ENCODE peak calls at places on chromosomes 6 and 20, in ten cellular contexts. R is SW480; S is H7; D is ascending aorta; M is type B pancreatic cell; J is effector CD8-positive, alpha-beta T cell; L is HCEC 1CT; O is central memory CD4-positive, alpha-beta T cell; E is hepatocyte; F is stimulated activated CD4-positive, alpha-beta T cell treated with anti-CD3 and anti-CD28 coated beads, Interleukin-2, amount 100 ng/mL, for 48 hours. W is an unnamed sample.

GRCh38 chr20:37807901-37808751 is 94.8 kb upstream of the VSTM2L start:
- DNase-seq in R (no peak), L (no peak), E (no peak), M (no peak), J (no peak), F (no peak), D (no peak), O (no peak), S (no peak), W (no peak)

GRCh38 chr6:6712258-6712978 is 123.9 kb downstream of the LY86 start:
- DNase-seq in O (no peak), S (no peak), L (peak; percentile 44), M (no peak), E (peak; percentile 76), J (no peak), F (no peak), R (peak; percentile 76), D (no peak), W (peak; percentile 60)

GRCh38 chr6:158911746-158912158 is 88.2 kb downstream of the RSPH3 start:
- DNase-seq in J (no peak), E (no peak), M (no peak), D (no peak), F (no peak), R (peak; percentile 47), S (no peak), O (peak; percentile 29), L (no peak), W (peak; percentile 36)

GRCh38 chr6:31042801-31043200 is 32.5 kb downstream of the MUC22 start:
- DNase-seq in O (peak; percentile 7), L (peak; percentile 41), S (peak; percentile 81), F (peak; percentile 7), R (no peak), D (no peak), E (peak; percentile 59), J (no peak), M (no peak), W (peak; percentile 77)

GRCh38 chr20:45798935-45799642 is 7.3 kb downstream of the DNTTIP1 start:
- DNase-seq in D (no peak), J (peak; percentile 24), E (peak; percentile 79), R (peak; percentile 69), M (no peak), L (peak; percentile 43), S (peak; percentile 81), F (peak; percentile 55), O (peak; percentile 60), W (peak; percentile 86)

GRCh38 chr6:1591926-1592325 is 17.8 kb upstream of the FOXC1 start:
- DNase-seq in R (no peak), S (no peak), O (no peak), F (no peak), E (no peak), D (no peak), L (no peak), J (no peak), M (peak; percentile 36), W (no peak)

GRCh38 chr6:125169058-125169457 is 15.5 kb downstream of the TPD52L1 start:
- DNase-seq in E (no peak), O (no peak), M (no peak), S (no peak), R (no peak), J (no peak), F (no peak), D (no peak), L (peak; percentile 20), W (no peak)

GRCh38 chr6:25172819-25173218 is 106.4 kb upstream of the CARMIL1 start:
- DNase-seq in J (no peak), S (no peak), D (no peak), F (no peak), L (peak; percentile 95), E (no peak), M (no peak), R (peak; percentile 53), O (no peak), W (no peak)

GRCh38 chr6:33592595-33593413 is 12.7 kb upstream of the BAK1 start:
- DNase-seq in M (no peak), F (no peak), E (peak; percentile 71), O (peak; percentile 44), S (peak; percentile 95), J (peak; percentile 40), D (no peak), L (no peak), R (peak; percentile 57), W (no peak)

GRCh38 chr20:32528291-32528891 is 56.7 kb downstream of the NOL4L start:
- DNase-seq in D (no peak), F (no peak), O (no peak), S (peak; percentile 74), E (no peak), L (no peak), M (no peak), J (no peak), R (no peak), W (no peak)

GRCh38 chr6:14002176-14002947 is 77.6 kb downstream of the RNF182 start:
- DNase-seq in L (no peak), E (no peak), O (no peak), S (peak; percentile 54), R (no peak), D (no peak), M (no peak), J (no peak), F (no peak), W (no peak)

GRCh38 chr20:44646023-44646640 is 5.4 kb downstream of the ADA start:
- DNase-seq in J (no peak), L (peak; percentile 3), S (peak; percentile 57), O (peak; percentile 33), F (no peak), M (no peak), R (no peak), D (no peak), E (no peak), W (no peak)

GRCh38 chr20:63491078-63491477 is 7.8 kb downstream of the EEF1A2 start:
- DNase-seq in F (no peak), D (no peak), E (no peak), J (no peak), L (no peak), O (no peak), M (no peak), R (no peak), S (no peak), W (no peak)

GRCh38 chr20:9149796-9150195 is 80.9 kb downstream of the PLCB4 start:
- DNase-seq in J (no peak), M (no peak), O (no peak), L (no peak), F (no peak), E (no peak), R (no peak), D (no peak), S (no peak), W (no peak)

GRCh38 chr6:45420083-45420908 is 42.6 kb upstream of the SUPT3H start:
- DNase-seq in S (peak; percentile 54), L (peak; percentile 72), E (peak; percentile 10), D (no peak), R (peak; percentile 49), F (peak; percentile 58), O (peak; percentile 68), J (peak; percentile 7), M (no peak), W (peak; percentile 58)

GRCh38 chr6:126145386-126145785 is 159.0 kb downstream of the TRMT11 start:
- DNase-seq in D (no peak), L (no peak), O (no peak), F (no peak), M (no peak), E (no peak), S (peak; percentile 6), R (no peak), J (no peak), W (no peak)

GRCh38 chr20:62941792-62942191 is 3.8 kb downstream of the GID8 start:
- DNase-seq in R (no peak), E (no peak), O (no peak), D (no peak), J (no peak), F (no peak), L (no peak), S (no peak), M (no peak), W (no peak)

GRCh38 chr20:46350201-46350985 is 42.1 kb upstream of the CDH22 start:
- DNase-seq in S (peak; percentile 77), O (no peak), F (no peak), R (peak; percentile 67), M (no peak), D (no peak), E (peak; percentile 76), J (no peak), L (peak; percentile 29), W (no peak)

GRCh38 chr20:37276494-37277252 is 12.8 kb upstream of the MANBAL start:
- DNase-seq in R (no peak), L (peak; percentile 85), E (peak; percentile 74), F (no peak), O (no peak), M (no peak), J (no peak), S (no peak), D (no peak), W (peak; percentile 61)

GRCh38 chr6:16955899-16956298 is 146.0 kb upstream of the STMND1 start:
- DNase-seq in R (no peak), L (no peak), S (no peak), E (no peak), D (no peak), J (no peak), O (no peak), F (no peak), M (no peak), W (no peak)